ENCODE peak calls at places on chromosomes 12 and 14, in five cellular contexts. One of them, this sample, is unnamed. For H3K27me3, the result is how much of the 10 kb centered on the place peaks cover.

GRCh38 chr14:100547633-100548294 is 39.5 kb downstream of the BEGAIN start:
- DNase-seq in H1: no peak
- DNase-seq in IMR-90: peak
- DNase-seq in mesenchymal stem cell: no peak
- DNase-seq in mesendoderm: no peak
- DNase-seq in this sample: no peak

GRCh38 chr14:101929946-101930345 is 34.4 kb upstream of the DYNC1H1 start:
- DNase-seq in H1: no peak
- DNase-seq in IMR-90: no peak
- DNase-seq in mesenchymal stem cell: no peak
- DNase-seq in mesendoderm: no peak
- DNase-seq in this sample: peak

GRCh38 chr12:31118831-31119530 is 45.3 kb downstream of the DDX11 start:
- DNase-seq in H1: no peak
- DNase-seq in IMR-90: no peak
- DNase-seq in mesenchymal stem cell: no peak
- DNase-seq in mesendoderm: peak
- DNase-seq in this sample: no peak

GRCh38 chr14:77270361-77271112 is 469 bp downstream of the NGB start:
- DNase-seq in H1: no peak
- DNase-seq in IMR-90: no peak
- DNase-seq in mesenchymal stem cell: no peak
- DNase-seq in mesendoderm: no peak
- DNase-seq in this sample: no peak

GRCh38 chr12:97276198-97276580 is 186.4 kb upstream of the RMST start:
- DNase-seq in H1: no peak
- DNase-seq in IMR-90: no peak
- DNase-seq in mesenchymal stem cell: no peak
- DNase-seq in mesendoderm: peak
- DNase-seq in this sample: no peak

GRCh38 chr14:87992349-87992719 is 648 bp downstream of the GALC start:
- DNase-seq in H1: no peak
- DNase-seq in IMR-90: peak
- DNase-seq in mesenchymal stem cell: no peak
- DNase-seq in mesendoderm: no peak
- DNase-seq in this sample: no peak

GRCh38 chr14:61451491-61451890 is 130.1 kb downstream of the PRKCH start:
- DNase-seq in H1: no peak
- DNase-seq in IMR-90: no peak
- DNase-seq in mesenchymal stem cell: no peak
- DNase-seq in mesendoderm: no peak
- DNase-seq in this sample: no peak

GRCh38 chr14:71659165-71659564 is 273.1 kb upstream of the RGS6 start:
- DNase-seq in H1: no peak
- DNase-seq in IMR-90: peak
- DNase-seq in mesenchymal stem cell: peak
- DNase-seq in mesendoderm: peak
- DNase-seq in this sample: no peak

GRCh38 chr12:50820177-50820576 is 22.5 kb upstream of the TMPRSS12 start:
- DNase-seq in H1: no peak
- DNase-seq in IMR-90: no peak
- DNase-seq in mesenchymal stem cell: no peak
- DNase-seq in mesendoderm: no peak
- DNase-seq in this sample: no peak

GRCh38 chr12:50195832-50196231 is 28.7 kb upstream of the CERS5 start:
- DNase-seq in H1: no peak
- DNase-seq in IMR-90: no peak
- DNase-seq in mesenchymal stem cell: no peak
- DNase-seq in mesendoderm: no peak
- DNase-seq in this sample: no peak

GRCh38 chr14:75092698-75093097 is 23.3 kb downstream of the ZC2HC1C start:
- DNase-seq in H1: no peak
- DNase-seq in IMR-90: no peak
- DNase-seq in mesenchymal stem cell: no peak
- DNase-seq in mesendoderm: peak
- DNase-seq in this sample: no peak

GRCh38 chr14:72948481-72949138 is 22.3 kb downstream of the DCAF4 start:
- DNase-seq in H1: no peak
- DNase-seq in IMR-90: peak
- DNase-seq in mesenchymal stem cell: peak
- DNase-seq in mesendoderm: peak
- DNase-seq in this sample: peak

GRCh38 chr14:60250318-60251035 is 1.5 kb downstream of the PPM1A start:
- DNase-seq in H1: no peak
- DNase-seq in IMR-90: peak
- DNase-seq in mesenchymal stem cell: peak
- DNase-seq in mesendoderm: peak
- DNase-seq in this sample: peak

GRCh38 chr12:109612975-109613502 is 39.4 kb downstream of the MVK start:
- DNase-seq in H1: no peak
- DNase-seq in IMR-90: peak
- DNase-seq in mesenchymal stem cell: peak
- DNase-seq in mesendoderm: peak
- DNase-seq in this sample: no peak

GRCh38 chr12:79850610-79851299 is 84.1 kb downstream of the PPP1R12A start:
- DNase-seq in H1: no peak
- DNase-seq in IMR-90: no peak
- DNase-seq in mesenchymal stem cell: no peak
- DNase-seq in mesendoderm: no peak
- DNase-seq in this sample: no peak

GRCh38 chr12:62760779-62761178 is 174.2 kb downstream of the PPM1H start:
- DNase-seq in H1: no peak
- DNase-seq in IMR-90: peak
- DNase-seq in mesenchymal stem cell: peak
- DNase-seq in mesendoderm: peak
- DNase-seq in this sample: peak

GRCh38 chr14:103519837-103520212 is 2.8 kb downstream of the CKB start:
- DNase-seq in H1: no peak
- DNase-seq in IMR-90: no peak
- DNase-seq in mesenchymal stem cell: no peak
- DNase-seq in mesendoderm: no peak
- DNase-seq in this sample: peak

GRCh38 chr12:111570090-111570961 is 28.8 kb downstream of the ATXN2 start:
- DNase-seq in H1: no peak
- DNase-seq in IMR-90: peak
- DNase-seq in mesenchymal stem cell: peak
- DNase-seq in mesendoderm: peak
- DNase-seq in this sample: peak

GRCh38 chr14:99281396-99281795 is 9.4 kb upstream of the BCL11B start:
- DNase-seq in H1: no peak
- DNase-seq in IMR-90: no peak
- DNase-seq in mesenchymal stem cell: no peak
- DNase-seq in mesendoderm: no peak
- DNase-seq in this sample: no peak

GRCh38 chr14:99278836-99279235 is 6.8 kb upstream of the BCL11B start:
- DNase-seq in H1: no peak
- DNase-seq in IMR-90: no peak
- DNase-seq in mesenchymal stem cell: no peak
- DNase-seq in mesendoderm: no peak
- DNase-seq in this sample: no peak

GRCh38 chr14:99282261-99283050 is 10.5 kb upstream of the BCL11B start:
- DNase-seq in H1: no peak
- DNase-seq in IMR-90: no peak
- DNase-seq in mesenchymal stem cell: no peak
- DNase-seq in mesendoderm: no peak
- DNase-seq in this sample: no peak

GRCh38 chr14:99280852-99281251 is 8.9 kb upstream of the BCL11B start:
- DNase-seq in H1: no peak
- DNase-seq in IMR-90: no peak
- DNase-seq in mesenchymal stem cell: no peak
- DNase-seq in mesendoderm: no peak
- DNase-seq in this sample: no peak

DNA sequence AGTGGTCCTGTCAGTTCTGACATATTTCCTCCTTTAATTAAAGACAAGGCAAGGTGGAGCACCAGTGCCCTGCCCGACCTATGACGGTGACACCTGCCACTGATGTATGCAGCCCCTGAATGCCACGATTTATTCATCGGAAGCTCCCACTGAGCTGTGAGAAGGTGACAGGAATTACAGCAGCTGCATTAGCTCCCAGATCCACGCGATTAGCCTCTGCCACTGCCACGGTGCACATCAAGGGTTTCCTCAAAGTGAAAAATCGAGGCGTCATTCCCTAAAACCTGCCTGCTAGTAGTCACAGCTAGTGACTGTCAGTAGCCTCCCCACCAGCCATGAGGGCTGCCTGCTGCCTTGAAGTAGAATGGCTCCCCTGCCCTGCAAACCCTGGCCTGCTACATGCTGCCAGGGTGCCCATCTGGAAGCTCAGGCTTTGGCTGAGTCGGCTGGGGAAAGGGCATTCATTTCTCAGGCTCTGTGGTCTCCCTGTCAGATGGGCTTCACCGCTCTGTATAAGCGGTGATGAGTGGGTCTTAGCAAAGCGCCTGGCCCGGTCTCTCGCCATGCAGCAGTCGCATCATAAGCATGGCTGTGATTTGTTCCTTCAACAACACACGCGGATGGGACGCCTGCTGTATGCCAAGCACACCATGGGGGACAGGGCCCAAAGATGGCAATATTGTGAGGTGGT is 8.2 kb upstream of the BCL11B start:
- DNase-seq in H1: no peak
- DNase-seq in IMR-90: no peak
- DNase-seq in mesenchymal stem cell: no peak
- DNase-seq in mesendoderm: no peak
- DNase-seq in this sample: no peak
- H3K27me3 ChIP-seq in H1: under half
- H3K27me3 ChIP-seq in IMR-90: under half
- H3K27me3 ChIP-seq in mesenchymal stem cell: half or more
- H3K27me3 ChIP-seq in mesendoderm: under half
- H3K27me3 ChIP-seq in this sample: under half

GRCh38 chr12:103969391-103969790 is 3.7 kb downstream of the TDG start:
- DNase-seq in H1: no peak
- DNase-seq in IMR-90: peak
- DNase-seq in mesenchymal stem cell: peak
- DNase-seq in mesendoderm: peak
- DNase-seq in this sample: peak

GRCh38 chr12:103978384-103978982 is 12.8 kb downstream of the TDG start:
- DNase-seq in H1: no peak
- DNase-seq in IMR-90: no peak
- DNase-seq in mesenchymal stem cell: no peak
- DNase-seq in mesendoderm: no peak
- DNase-seq in this sample: no peak

GRCh38 chr12:103973909-103974308 is 8.2 kb downstream of the TDG start:
- DNase-seq in H1: no peak
- DNase-seq in IMR-90: no peak
- DNase-seq in mesenchymal stem cell: no peak
- DNase-seq in mesendoderm: peak
- DNase-seq in this sample: no peak

DNA sequence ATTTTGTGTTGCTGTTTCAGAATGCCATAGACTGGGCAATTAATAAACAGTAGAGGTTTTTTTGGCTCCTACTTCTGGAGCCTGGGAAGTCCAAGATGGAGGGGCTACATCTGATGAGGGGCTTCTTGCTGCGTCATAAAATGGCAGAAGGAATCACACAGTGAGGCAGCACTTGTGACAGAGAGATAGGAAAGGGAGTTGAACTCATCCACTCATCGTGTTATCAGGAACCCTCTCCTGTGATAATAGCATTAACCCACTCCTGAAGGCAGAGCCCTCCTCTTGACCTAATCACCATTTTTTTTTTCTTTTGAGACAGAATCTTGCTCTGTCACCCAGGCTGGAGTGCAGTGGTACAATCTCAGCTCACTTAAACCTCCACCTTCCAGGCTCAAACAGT is 9.7 kb downstream of the TDG start:
- DNase-seq in H1: no peak
- DNase-seq in IMR-90: no peak
- DNase-seq in mesenchymal stem cell: no peak
- DNase-seq in mesendoderm: peak
- DNase-seq in this sample: no peak
- H3K9ac ChIP-seq in H1: no peak
- H3K9ac ChIP-seq in IMR-90: no peak
- H3K9ac ChIP-seq in mesenchymal stem cell: no peak
- H3K9ac ChIP-seq in mesendoderm: no peak
- H3K9ac ChIP-seq in this sample: no peak

GRCh38 chr12:54279632-54280400 is at the start of gene CBX5:
- DNase-seq in H1: peak
- DNase-seq in IMR-90: peak
- DNase-seq in mesenchymal stem cell: peak
- DNase-seq in mesendoderm: peak
- DNase-seq in this sample: peak
- H2BK120ac ChIP-seq in H1: peak
- H2BK120ac ChIP-seq in IMR-90: peak
- H2BK120ac ChIP-seq in mesenchymal stem cell: peak
- H2BK120ac ChIP-seq in mesendoderm: no peak
- H2BK120ac ChIP-seq in this sample: peak

GRCh38 chr14:95659986-95660385 is 26.2 kb upstream of the TCL1B start:
- DNase-seq in H1: no peak
- DNase-seq in IMR-90: no peak
- DNase-seq in mesenchymal stem cell: no peak
- DNase-seq in mesendoderm: no peak
- DNase-seq in this sample: no peak
- H3K27me3 ChIP-seq in H1: under half
- H3K27me3 ChIP-seq in IMR-90: under half
- H3K27me3 ChIP-seq in mesenchymal stem cell: under half
- H3K27me3 ChIP-seq in mesendoderm: under half
- H3K27me3 ChIP-seq in this sample: under half